ENCODE peak calls at places on chromosomes 2 and 18, in six cellular contexts. T is mesendoderm, F is tibial nerve, A is heart left ventricle, X is esophagus squamous epithelium, D is prostate gland. P is an unnamed sample. For H3K36me3 and H3K4me1, the result is how much of the 10 kb centered on the place peaks cover.

GRCh38 chr18:1848716-1849115 is 722.6 kb downstream of the METTL4 start:
- DNase-seq in X (no peak), D (no peak), A (no peak), F (no peak), T (no peak), P (no peak)

GRCh38 chr2:230739961-230740360 is 27.3 kb downstream of the CAB39 start:
- DNase-seq in F (no peak), X (no peak), T (no peak), D (peak), A (no peak), P (no peak)

GRCh38 chr2:222320441-222321395 is 21.9 kb upstream of the PAX3 start:
- DNase-seq in X (no peak), A (no peak), D (no peak), F (no peak), T (no peak), P (no peak)

GRCh38 chr2:100747551-100747950 is 72.4 kb upstream of the NPAS2 start:
- DNase-seq in X (no peak), A (no peak), D (no peak), T (no peak), F (no peak), P (no peak)

GRCh38 chr2:239456940-239457339 is 56.1 kb upstream of the HDAC4 start:
- DNase-seq in F (no peak), T (no peak), D (no peak), X (no peak), A (no peak), P (no peak)

GRCh38 chr2:164621761-164622105 is 451 bp upstream of the GRB14 start:
- DNase-seq in T (peak), A (no peak), F (no peak), X (no peak), D (no peak), P (no peak)

GRCh38 chr2:199471443-199472057 is 13.8 kb upstream of the SATB2 start:
- DNase-seq in T (peak), A (peak), X (no peak), D (no peak), F (no peak), P (no peak)

GRCh38 chr2:58788402-58788801 is 547.3 kb upstream of the FANCL start:
- DNase-seq in X (no peak), T (no peak), F (no peak), A (no peak), D (no peak), P (no peak)

GRCh38 chr18:28715206-28715605 is 538.3 kb upstream of the CDH2 start:
- DNase-seq in D (no peak), F (no peak), A (no peak), X (no peak), T (no peak), P (no peak)

GRCh38 chr18:51361130-51361860 is 163.8 kb upstream of the MEX3C start:
- DNase-seq in T (no peak), D (no peak), X (no peak), F (no peak), A (no peak), P (no peak)

GRCh38 chr18:31610841-31611240 is 19.2 kb downstream of the TTR start:
- DNase-seq in T (peak), X (no peak), F (no peak), D (no peak), A (no peak), P (no peak)

GRCh38 chr2:221482581-221483140 is 89.4 kb downstream of the EPHA4 start:
- DNase-seq in T (no peak), F (no peak), D (no peak), A (no peak), X (no peak), P (no peak)

GRCh38 chr2:164620873-164621760 is at the start of gene GRB14:
- DNase-seq in X (no peak), D (peak), A (peak), F (no peak), T (peak), P (no peak)

GRCh38 chr2:74019516-74019915 is 34.8 kb downstream of the TET3 start:
- DNase-seq in X (no peak), T (peak), A (no peak), D (no peak), F (no peak), P (no peak)

GRCh38 chr18:55735199-55735855 is 147.3 kb upstream of the TCF4 start:
- DNase-seq in T (no peak), A (no peak), D (no peak), X (no peak), F (no peak), P (no peak)

GRCh38 chr2:53242090-53242489 is 525.5 kb upstream of the CHAC2 start:
- DNase-seq in X (no peak), T (no peak), A (no peak), D (no peak), F (no peak), P (no peak)

GRCh38 chr2:17635007-17635406 is 94.5 kb downstream of the VSNL1 start:
- DNase-seq in X (no peak), F (no peak), T (no peak), D (no peak), A (peak), P (no peak)

GRCh38 chr2:186274936-186275575 is 211.0 kb upstream of the ZC3H15 start:
- DNase-seq in A (no peak), X (no peak), D (no peak), T (peak), F (no peak), P (no peak)

GRCh38 chr2:239770240-239770639 is 254.9 kb downstream of the NDUFA10 start:
- DNase-seq in D (no peak), X (no peak), F (no peak), T (no peak), A (no peak), P (no peak)

GRCh38 chr18:79405781-79406575 is 10.2 kb downstream of the NFATC1 start:
- DNase-seq in T (no peak), D (no peak), A (peak), F (no peak), X (peak), P (peak)

GRCh38 chr2:96342085-96342484 is 6.5 kb downstream of the NCAPH start:
- DNase-seq in X (no peak), A (no peak), D (no peak), T (no peak), F (no peak), P (peak)

GRCh38 chr2:234881413-234882241 is 70.2 kb upstream of the SH3BP4 start:
- DNase-seq in X (no peak), A (peak), T (peak), D (peak), F (peak), P (peak)

GRCh38 chr18:7221424-7222155 is 9.3 kb upstream of the LRRC30 start:
- DNase-seq in A (peak), F (no peak), X (no peak), T (peak), D (peak), P (no peak)

GRCh38 chr2:200376422-200377142 is 70.1 kb downstream of the SPATS2L start:
- DNase-seq in F (no peak), T (no peak), D (peak), A (no peak), X (no peak), P (no peak)

GRCh38 chr2:42925742-42926437 is 133.5 kb upstream of the HAAO start:
- DNase-seq in A (no peak), T (no peak), F (no peak), D (peak), X (no peak), P (no peak)

GRCh38 chr18:54636217-54636616 is 45.2 kb downstream of the DYNAP start:
- DNase-seq in F (no peak), A (no peak), D (no peak), X (no peak), T (no peak), P (no peak)

GRCh38 chr2:174327958-174328308 is 6.8 kb upstream of the SP9 start:
- DNase-seq in A (no peak), F (no peak), D (no peak), T (peak), X (no peak), P (no peak)

GRCh38 chr2:197675711-197676188 is 363 bp upstream of the RFTN2 start:
- DNase-seq in T (peak), A (peak), X (no peak), F (no peak), D (no peak), P (no peak)

GRCh38 chr2:146748046-146748445 is 1096.8 kb upstream of the ACVR2A start:
- DNase-seq in X (no peak), T (no peak), D (no peak), A (no peak), F (no peak), P (no peak)

GRCh38 chr2:179543361-179543901 is 278.8 kb upstream of the SESTD1 start:
- DNase-seq in F (no peak), D (no peak), T (no peak), A (no peak), X (no peak), P (no peak)

GRCh38 chr2:234571620-234572407 is 74.9 kb upstream of the ARL4C start:
- DNase-seq in A (no peak), X (no peak), T (no peak), F (no peak), D (no peak), P (no peak)

GRCh38 chr2:66574701-66575624 is 140.0 kb downstream of the MEIS1 start:
- DNase-seq in A (peak), T (peak), X (no peak), F (no peak), D (peak), P (no peak)

GRCh38 chr2:149166958-149167810 is 128.7 kb downstream of the LYPD6B start:
- DNase-seq in T (no peak), D (peak), A (no peak), X (no peak), F (no peak), P (peak)

GRCh38 chr2:164655750-164656149 is 34.5 kb upstream of the GRB14 start:
- DNase-seq in X (no peak), D (no peak), F (no peak), A (no peak), T (peak), P (no peak)

GRCh38 chr2:217220228-217221013 is 360.6 kb upstream of the TNP1 start:
- DNase-seq in A (no peak), D (peak), X (no peak), F (no peak), T (no peak), P (no peak)

DNA sequence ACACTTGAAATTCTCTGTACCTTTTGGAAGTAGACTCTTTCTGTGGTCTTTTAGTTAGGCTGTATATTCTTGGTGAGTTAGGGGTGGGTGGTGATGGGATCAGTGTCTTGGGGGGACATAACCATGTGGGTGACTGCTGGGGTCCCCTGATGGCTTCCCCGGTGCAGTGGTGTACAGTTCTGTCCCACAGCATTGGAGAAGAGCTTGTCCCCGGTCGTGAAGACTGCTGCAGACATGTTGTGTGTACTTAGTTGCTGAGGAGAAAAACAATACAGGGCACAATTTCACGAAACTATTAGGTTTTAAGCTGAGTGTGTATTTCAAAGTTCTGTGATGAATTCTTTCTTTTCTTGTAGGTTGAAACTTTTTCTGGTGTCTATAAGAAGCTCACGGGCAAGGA is 5.4 kb downstream of the RPS7 start:
- DNase-seq in X (no peak), D (no peak), A (no peak), F (no peak), T (no peak), P (no peak)
- H3K36me3 ChIP-seq in X (under half), D (under half), A (half or more), F (under half), T (under half), P (under half)

DNA sequence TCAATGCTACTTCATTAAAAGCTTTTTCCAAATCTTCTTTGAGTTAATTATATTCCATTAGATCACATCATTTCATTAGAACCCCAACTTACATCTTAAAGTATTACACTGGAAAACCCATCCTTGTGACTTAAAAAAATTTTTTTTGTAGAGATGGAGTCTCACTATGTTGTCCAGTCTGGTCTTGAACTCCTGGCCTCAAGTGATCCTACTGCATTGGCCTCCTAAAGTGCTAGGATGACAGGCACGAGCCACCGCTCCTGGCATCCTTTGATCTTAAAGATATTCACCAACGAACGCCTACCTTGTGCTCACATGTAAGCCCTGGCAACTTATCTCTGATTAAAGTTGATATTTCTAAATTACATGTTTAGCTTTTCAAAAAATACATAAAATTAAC is 6.7 kb downstream of the LAPTM4A start:
- DNase-seq in X (no peak), F (no peak), A (no peak), D (no peak), T (no peak), P (no peak)
- H3K4me1 ChIP-seq in X (under half), F (under half), A (under half), D (under half), T (under half), P (under half)

GRCh38 chr2:159695798-159696448 is 16.4 kb upstream of the MARCHF7 start:
- DNase-seq in A (no peak), F (no peak), D (no peak), T (no peak), X (no peak), P (no peak)
- H3K36me3 ChIP-seq in A (under half), F (under half), D (under half), T (under half), X (under half), P (under half)

DNA sequence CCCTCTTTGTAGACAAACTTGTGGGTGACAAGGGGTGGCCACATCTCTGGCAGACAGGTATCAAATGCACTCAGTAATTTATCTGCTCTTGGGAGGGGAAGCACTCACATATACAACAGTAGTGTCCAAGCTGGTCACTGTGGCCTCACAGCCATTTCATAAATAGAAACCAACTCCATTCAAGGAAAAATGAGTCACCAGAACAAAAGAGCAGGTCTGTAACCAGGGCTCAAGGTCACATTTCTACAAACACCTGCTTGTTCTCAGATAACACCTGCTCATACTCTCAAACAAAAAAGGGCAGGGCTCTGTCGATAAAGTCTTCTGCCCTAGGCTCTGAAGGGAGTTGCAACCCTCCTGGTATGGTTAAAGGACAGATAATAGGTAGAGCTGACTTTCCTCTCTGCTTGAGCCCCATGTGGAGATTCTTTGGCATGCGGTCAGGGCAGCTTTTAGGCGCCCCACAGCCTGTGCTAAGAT is 459.0 kb downstream of the BCL11A start:
- DNase-seq in X (no peak), D (no peak), A (peak), T (no peak), F (no peak), P (no peak)
- H3K4me1 ChIP-seq in X (under half), D (under half), A (under half), T (under half), F (under half), P (under half)

DNA sequence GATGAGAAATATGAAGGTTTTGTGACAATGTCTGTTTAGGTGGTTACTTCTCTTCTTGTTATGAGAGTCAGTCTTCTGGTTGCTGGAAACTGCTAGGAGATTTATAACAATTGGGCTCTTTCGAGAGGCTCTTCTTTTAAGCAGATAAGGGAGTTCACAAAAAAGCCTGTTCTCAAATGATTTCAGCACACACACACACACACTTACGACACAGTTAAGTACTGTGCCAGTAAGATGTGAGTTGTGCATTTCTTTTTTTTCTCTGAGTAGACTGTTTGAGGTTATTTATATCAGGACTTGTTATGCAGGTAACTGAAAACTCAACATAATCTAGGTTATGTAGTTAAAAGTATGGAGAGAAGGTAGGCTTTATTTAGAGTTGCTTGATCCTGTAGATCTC is 49.8 kb downstream of the MSH2 start:
- DNase-seq in T (no peak), F (no peak), A (no peak), D (no peak), X (no peak), P (no peak)
- H3K36me3 ChIP-seq in T (under half), F (under half), A (under half), D (under half), X (under half), P (under half)

DNA sequence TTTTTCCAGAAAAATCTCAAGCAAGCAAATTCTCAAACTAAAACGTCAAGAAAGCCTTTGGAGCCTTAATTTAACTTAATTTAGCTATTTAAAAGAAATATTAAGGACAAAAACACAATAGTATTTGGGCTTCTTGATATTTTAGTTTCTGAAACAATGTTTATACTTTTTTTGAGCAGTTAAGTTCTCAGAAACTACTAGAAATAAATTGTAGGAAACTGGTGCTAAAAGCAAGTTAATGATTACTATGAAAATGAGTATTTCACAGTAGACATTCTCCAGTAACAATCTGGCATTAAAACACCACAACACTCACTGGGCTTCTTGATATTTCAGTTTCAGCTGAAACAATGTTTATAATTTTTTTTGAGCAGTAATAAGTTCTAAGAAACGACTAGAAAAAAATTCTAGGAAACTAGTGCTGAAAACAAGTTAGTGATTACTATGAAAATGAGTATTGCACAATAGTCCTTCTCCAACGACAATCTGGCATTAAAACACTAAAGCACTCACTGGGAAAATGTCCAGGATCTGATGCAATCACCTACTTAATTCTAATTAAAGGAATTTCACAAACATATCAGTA is 45.1 kb downstream of the TRAK2 start:
- DNase-seq in T (no peak), A (no peak), X (no peak), F (no peak), D (peak), P (no peak)
- H3K4me1 ChIP-seq in T (under half), A (under half), X (under half), F (under half), D (under half), P (under half)

DNA sequence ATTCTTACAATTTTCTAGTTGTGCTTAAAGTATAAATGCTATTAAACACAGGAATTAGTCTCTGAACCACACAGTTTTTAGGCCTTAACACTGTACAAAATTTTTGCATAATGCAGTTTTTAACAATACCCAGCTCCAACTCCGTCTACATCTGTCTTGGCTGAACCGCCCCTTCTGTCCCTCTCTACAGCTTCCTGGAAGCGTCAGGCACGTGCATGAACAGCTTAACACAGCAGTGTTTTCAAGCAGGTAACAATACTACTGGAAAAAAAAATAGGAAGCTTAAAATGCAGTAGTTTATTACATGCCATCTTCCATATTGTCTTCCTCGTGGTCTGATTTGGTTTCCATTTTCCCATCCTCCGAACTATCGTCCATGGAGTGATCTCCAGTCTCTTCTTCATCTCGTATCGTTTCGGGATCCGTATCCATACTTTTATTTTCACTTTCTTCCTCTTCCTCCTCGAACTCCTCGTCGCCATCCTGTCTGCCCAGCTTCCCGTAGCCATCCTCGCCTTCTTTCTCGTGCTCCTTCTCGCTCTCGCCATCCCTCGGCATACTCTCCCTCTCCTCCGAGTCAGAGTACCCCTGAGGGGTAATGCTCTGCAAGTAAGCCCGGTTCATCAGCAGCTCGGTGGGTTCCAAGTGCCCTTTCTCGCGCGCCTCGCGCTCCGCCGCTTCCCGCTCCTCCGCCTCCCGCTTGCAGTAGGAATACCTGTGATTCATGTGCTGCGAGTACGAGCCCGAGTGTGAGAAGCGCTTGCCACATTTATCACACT is 130.6 kb downstream of the ZEB2 start:
- DNase-seq in D (no peak), A (no peak), F (no peak), T (peak), X (no peak), P (no peak)
- H3K36me3 ChIP-seq in D (under half), A (half or more), F (under half), T (under half), X (under half), P (under half)

DNA sequence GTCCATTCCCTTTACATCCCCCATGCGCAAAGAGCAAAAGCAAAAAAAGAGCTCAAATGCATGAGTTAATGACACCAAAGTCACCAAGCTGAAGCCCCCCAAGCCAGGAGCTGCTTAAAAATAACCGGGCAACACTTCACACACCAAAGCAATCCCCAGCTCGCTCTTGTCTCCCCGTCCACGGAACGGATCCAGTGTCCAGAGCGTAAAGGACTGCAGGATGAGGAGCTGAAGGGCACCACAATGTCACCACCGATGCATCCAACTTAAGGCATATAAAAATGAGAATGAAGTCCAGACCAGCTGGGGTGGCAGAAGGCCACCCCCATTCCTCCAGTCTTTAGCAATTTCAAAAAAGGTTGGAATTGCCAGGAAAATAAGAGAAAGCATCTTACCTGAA is 8.7 kb downstream of the SMAD7 start:
- DNase-seq in X (no peak), T (no peak), F (no peak), A (no peak), D (no peak), P (no peak)
- H3K4me1 ChIP-seq in X (under half), T (half or more), F (under half), A (half or more), D (half or more), P (half or more)

GRCh38 chr2:86213056-86213455 is 13.8 kb downstream of the MRPL35 start:
- DNase-seq in A (no peak), F (no peak), X (no peak), T (no peak), D (no peak), P (no peak)
- H3K36me3 ChIP-seq in A (half or more), F (under half), X (under half), T (under half), D (under half), P (under half)

GRCh38 chr2:120262150-120262549 is 9.5 kb downstream of the RALB start:
- DNase-seq in F (no peak), X (no peak), D (no peak), T (no peak), A (no peak), P (no peak)
- H3K4me1 ChIP-seq in F (under half), X (under half), D (under half), T (under half), A (under half), P (under half)

P was measured in CD8-positive, alpha-beta T cell.